ENCODE peak calls at places on chromosomes 12 and 14, in five cellular contexts. I, G, B, Q and J are unnamed samples.

GRCh38 chr12:8681129-8681902 is 16.5 kb upstream of the RIMKLB start:
- DNase-seq in I (no peak), B (no peak), Q (no peak), G (no peak), J (no peak)

GRCh38 chr12:65199604-65200003 is 30.2 kb downstream of the LEMD3 start:
- DNase-seq in G (no peak), Q (no peak), I (no peak), B (no peak), J (no peak)

GRCh38 chr14:95519699-95520098 is 3.2 kb upstream of the SYNE3 start:
- DNase-seq in B (peak), I (no peak), G (no peak), Q (no peak), J (no peak)

GRCh38 chr12:7113389-7113871 is 4.4 kb upstream of the C1RL start:
- DNase-seq in Q (peak), I (no peak), B (peak), G (peak), J (no peak)

GRCh38 chr12:119419371-119419770 is 84.8 kb downstream of the CCDC60 start:
- DNase-seq in G (no peak), I (no peak), Q (no peak), B (no peak), J (no peak)

GRCh38 chr12:65816086-65816485 is 8.2 kb upstream of the HMGA2 start:
- DNase-seq in B (no peak), G (no peak), Q (no peak), I (no peak), J (no peak)

GRCh38 chr14:87944987-87945604 is 47.9 kb downstream of the GALC start:
- DNase-seq in G (peak), B (peak), I (peak), Q (peak), J (no peak)

GRCh38 chr12:127191124-127191523 is 1075.8 kb upstream of the TMEM132C start:
- DNase-seq in I (no peak), Q (no peak), G (no peak), B (no peak), J (no peak)

GRCh38 chr14:75452900-75453816 is 25.3 kb downstream of the JDP2 start:
- DNase-seq in I (peak), Q (no peak), B (peak), G (no peak), J (no peak)

GRCh38 chr12:59164991-59165718 is 244.9 kb upstream of the LRIG3 start:
- DNase-seq in G (no peak), Q (no peak), I (peak), B (peak), J (no peak)

GRCh38 chr14:71324767-71325272 is 417.6 kb downstream of the PCNX1 start:
- DNase-seq in I (no peak), G (no peak), B (no peak), Q (peak), J (peak)

GRCh38 chr12:86148612-86149011 is 107.6 kb downstream of the MGAT4C start:
- DNase-seq in I (no peak), Q (no peak), G (no peak), B (no peak), J (no peak)

GRCh38 chr14:69672372-69672771 is 61.0 kb downstream of the SUSD6 start:
- DNase-seq in G (no peak), I (no peak), B (no peak), Q (no peak), J (no peak)

GRCh38 chr14:32635103-32635719 is 303.5 kb upstream of the NPAS3 start:
- DNase-seq in G (no peak), I (no peak), B (no peak), Q (no peak), J (no peak)

GRCh38 chr14:90968025-90968424 is 92.4 kb downstream of the RPS6KA5 start:
- DNase-seq in Q (no peak), G (no peak), B (no peak), I (no peak), J (no peak)

DNA sequence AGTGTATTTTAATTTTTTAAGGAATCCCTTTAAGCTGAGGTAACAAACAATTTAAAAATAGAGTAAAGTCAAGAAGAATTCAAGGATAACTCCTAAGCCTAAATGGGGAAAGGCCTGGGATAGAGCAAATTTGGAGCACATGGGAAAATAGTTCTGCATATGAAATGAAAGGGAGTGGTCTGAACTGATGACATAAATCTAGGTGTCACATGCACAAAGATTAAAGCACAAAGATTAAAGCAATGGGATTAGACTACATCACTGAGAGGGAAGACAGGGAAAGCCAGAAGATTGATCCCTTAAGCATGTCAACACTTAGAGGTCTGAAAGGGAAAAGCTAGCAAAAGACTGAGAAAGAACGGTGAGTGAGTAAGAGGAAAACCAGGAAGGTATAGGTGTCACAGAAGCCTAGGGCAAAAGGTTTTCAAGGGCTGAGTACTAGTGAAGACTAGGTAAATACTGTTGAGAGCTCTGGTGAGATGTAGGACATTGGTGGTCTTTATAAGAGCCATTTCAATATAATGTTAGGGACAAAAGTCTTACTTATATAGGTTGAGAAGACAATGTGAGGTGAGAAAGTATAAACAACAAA is 59.6 kb downstream of the SEC23A start:
- DNase-seq in B (no peak), I (no peak), Q (no peak), G (no peak), J (no peak)
- TF ChIP-seq FOXM1 in B (no peak), I (no peak), Q (no peak), G (no peak), J (no peak)

DNA sequence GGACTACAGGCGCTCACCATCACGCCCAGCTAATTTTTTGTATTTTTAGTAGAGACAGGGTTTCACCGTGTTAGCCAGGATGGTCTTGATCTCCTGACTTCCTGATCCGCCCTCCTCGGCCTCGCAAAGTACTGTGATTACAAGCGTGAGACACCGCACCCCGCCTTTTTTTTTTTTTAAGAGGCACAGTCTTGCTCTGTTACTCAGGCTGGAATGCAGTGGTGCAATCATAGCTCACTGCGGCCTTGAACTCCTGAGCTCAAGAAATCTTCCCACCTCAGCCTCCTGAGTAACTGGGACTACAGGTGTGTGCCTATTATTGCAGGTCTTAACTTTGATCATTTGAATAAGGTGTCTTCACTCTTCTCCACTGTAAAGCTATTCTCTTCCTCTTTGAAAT is 5.3 kb upstream of the GLTP start:
- DNase-seq in B (no peak), Q (no peak), G (no peak), I (no peak), J (no peak)
- TF ChIP-seq FOXM1 in B (no peak), Q (no peak), G (no peak), I (no peak), J (no peak)

GRCh38 chr12:52439845-52440244 is 5.7 kb upstream of the KRT75 start:
- DNase-seq in B (no peak), G (no peak), Q (no peak), I (no peak), J (no peak)

GRCh38 chr12:52440821-52441319 is 6.7 kb upstream of the KRT75 start:
- DNase-seq in Q (no peak), I (no peak), G (no peak), B (no peak), J (no peak)

GRCh38 chr12:52437508-52437907 is 3.3 kb upstream of the KRT75 start:
- DNase-seq in I (no peak), B (no peak), G (no peak), Q (no peak), J (no peak)

GRCh38 chr12:52438305-52439301 is 4.4 kb upstream of the KRT75 start:
- DNase-seq in I (no peak), Q (no peak), G (no peak), B (no peak), J (no peak)

GRCh38 chr12:52439420-52439819 is 5.2 kb upstream of the KRT75 start:
- DNase-seq in Q (no peak), I (no peak), B (no peak), G (no peak), J (no peak)
- TF ChIP-seq FOXM1 in Q (no peak), I (no peak), B (no peak), G (no peak), J (no peak)

GRCh38 chr12:89453579-89453978 is 71.0 kb downstream of the GALNT4 start:
- DNase-seq in I (peak), G (no peak), B (no peak), Q (no peak), J (no peak)
- TF ChIP-seq FOXM1 in I (no peak), G (no peak), B (no peak), Q (no peak), J (no peak)

GRCh38 chr14:93655078-93655750 is 133.1 kb downstream of the PRIMA1 start:
- DNase-seq in G (peak), Q (peak), B (peak), I (peak), J (peak)
- TF ChIP-seq FOXM1 in G (no peak), Q (no peak), B (no peak), I (no peak), J (no peak)

DNA sequence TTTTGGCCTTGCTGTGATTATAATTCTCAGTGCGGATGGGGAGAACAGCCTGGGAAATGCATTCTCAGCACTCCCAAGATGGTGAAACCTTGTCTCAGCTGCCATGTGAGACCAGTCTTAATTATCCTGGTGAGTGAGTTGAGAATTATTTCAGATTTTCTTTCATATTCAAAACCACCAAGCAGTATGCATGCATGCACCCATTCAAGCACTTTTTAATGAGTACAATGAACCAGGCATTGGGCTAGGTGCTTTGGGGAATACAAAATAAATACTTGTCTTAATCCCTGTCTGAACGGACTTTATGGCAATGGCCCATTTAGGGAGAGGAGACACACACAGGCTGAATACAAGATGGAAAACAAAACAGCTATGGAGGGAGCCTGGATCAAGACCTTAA is 94.7 kb downstream of the PTPN11 start:
- DNase-seq in G (no peak), B (no peak), Q (no peak), I (no peak), J (no peak)
- TF ChIP-seq FOXM1 in G (no peak), B (no peak), Q (no peak), I (no peak), J (no peak)